ENCODE peak calls at places on chromosomes 11 and 22, in nine cellular contexts. A is sigmoid colon; M is CD8-positive, alpha-beta memory T cell; E is body of pancreas; Q is GM12865; U is kidney; K is mammary epithelial cell; T is AG10803; R is fibroblast of pulmonary artery. F is an unnamed sample.

GRCh38 chr11:82733444-82734119 is at the start of gene FAM181B:
- DNase-seq in E (peak), M (no peak), Q (no peak), U (peak), R (peak), A (peak), T (peak), K (peak), F (no peak)

GRCh38 chr11:68889948-68890446 is 13.6 kb downstream of the MRPL21 start:
- DNase-seq in A (peak), T (peak), R (peak), Q (no peak), U (no peak), M (no peak), E (peak), K (no peak), F (peak)

GRCh38 chr11:112902411-112903011 is 58.7 kb upstream of the NCAM1 start:
- DNase-seq in M (no peak), R (no peak), K (no peak), T (no peak), E (no peak), U (no peak), Q (no peak), A (no peak), F (no peak)

GRCh38 chr11:108239076-108239475 is 16.2 kb downstream of the ATM start:
- DNase-seq in A (no peak), E (no peak), R (no peak), K (no peak), T (no peak), Q (no peak), M (peak), U (no peak), F (no peak)

GRCh38 chr11:103696130-103696529 is 340.3 kb upstream of the DDI1 start:
- DNase-seq in Q (no peak), E (no peak), K (no peak), R (no peak), T (no peak), M (no peak), U (no peak), A (no peak), F (no peak)

GRCh38 chr11:120385110-120385509 is 48.9 kb downstream of the ARHGEF12 start:
- DNase-seq in Q (no peak), T (no peak), M (no peak), K (no peak), U (no peak), A (no peak), R (no peak), E (no peak), F (peak)

GRCh38 chr22:25403752-25404471 is 160.6 kb upstream of the GRK3 start:
- DNase-seq in M (no peak), R (peak), K (peak), A (peak), E (no peak), U (peak), T (peak), Q (peak), F (peak)

GRCh38 chr11:121429556-121429955 is 22.6 kb upstream of the SORL1 start:
- DNase-seq in Q (no peak), E (no peak), T (no peak), M (no peak), U (no peak), K (no peak), R (no peak), A (no peak), F (no peak)

GRCh38 chr11:95149659-95150294 is 60.1 kb downstream of the ENDOD1 start:
- DNase-seq in R (peak), T (peak), U (peak), A (peak), K (peak), Q (no peak), M (no peak), E (peak), F (peak)

GRCh38 chr11:92697461-92698314 is 271.8 kb upstream of the MTNR1B start:
- DNase-seq in U (no peak), E (no peak), Q (no peak), R (no peak), T (peak), M (no peak), K (no peak), A (no peak), F (no peak)
- H3K4me3 ChIP-seq in U (no peak), E (no peak), Q (no peak), R (no peak), T (peak), M (no peak), K (no peak), A (peak), F (no peak)

DNA sequence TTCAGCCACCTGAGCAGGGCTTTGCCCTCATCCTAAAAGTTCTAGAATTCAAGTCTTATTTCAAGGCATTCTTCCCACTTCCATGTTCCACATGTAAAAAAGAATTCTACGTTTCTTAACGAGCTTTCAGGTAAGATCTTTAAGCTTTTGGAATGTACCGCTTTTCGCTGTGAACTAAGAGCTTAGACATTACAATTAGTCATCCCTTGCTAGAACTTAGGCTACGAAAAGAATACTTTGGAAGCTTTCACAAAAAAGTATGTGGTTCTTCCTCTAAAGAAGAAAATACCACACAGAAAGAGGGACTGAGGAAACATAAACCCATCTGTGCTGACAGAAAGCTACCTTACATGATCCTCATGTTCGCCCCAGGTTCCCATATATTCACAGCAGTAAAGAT is 1.9 kb downstream of the NUMA1 start:
- DNase-seq in M (no peak), U (no peak), K (peak), T (peak), Q (no peak), E (no peak), R (no peak), A (no peak), F (peak)
- H3K4me3 ChIP-seq in M (no peak), U (peak), K (peak), T (no peak), Q (peak), E (no peak), R (peak), A (no peak), F (peak)

GRCh38 chr22:31399211-31400022 is at the start of gene DRG1:
- DNase-seq in T (peak), E (peak), M (peak), K (peak), U (peak), A (peak), R (peak), Q (peak), F (peak)

GRCh38 chr22:31394326-31394725 is 5.1 kb upstream of the DRG1 start:
- DNase-seq in Q (no peak), M (no peak), K (no peak), T (peak), U (no peak), E (no peak), R (no peak), A (no peak), F (no peak)

DNA sequence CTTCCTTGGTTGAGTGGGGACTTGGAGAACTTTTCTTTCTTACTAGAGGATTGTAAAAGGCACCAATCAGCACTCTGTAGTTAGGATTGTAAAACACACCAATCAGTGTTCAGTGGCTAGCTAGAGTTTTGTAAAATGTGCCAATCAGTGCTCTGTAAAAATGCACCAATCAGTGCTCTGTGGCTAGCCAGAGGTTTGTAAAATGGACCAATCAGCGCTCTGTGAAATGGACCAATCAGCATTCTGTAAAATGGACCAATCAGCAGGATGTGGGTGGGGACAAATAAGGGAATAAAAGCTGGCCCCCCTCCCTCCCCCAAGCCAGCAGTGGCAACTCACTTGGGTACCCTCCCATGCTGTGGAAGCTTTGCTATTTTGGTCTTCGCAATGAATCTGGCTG is 5.5 kb upstream of the DRG1 start:
- DNase-seq in U (no peak), Q (no peak), R (no peak), E (no peak), K (no peak), M (no peak), A (no peak), T (no peak), F (no peak)
- H3K4me3 ChIP-seq in U (no peak), Q (no peak), R (no peak), E (no peak), K (no peak), M (no peak), A (no peak), T (no peak), F (no peak)

GRCh38 chr22:26559961-26560575 is 29.9 kb downstream of the TPST2 start:
- DNase-seq in T (no peak), U (no peak), M (no peak), E (peak), R (no peak), K (no peak), Q (no peak), A (no peak), F (no peak)
- H3K4me3 ChIP-seq in T (no peak), U (no peak), M (no peak), E (no peak), R (no peak), K (no peak), Q (no peak), A (no peak), F (no peak)

GRCh38 chr11:61045271-61045670 is 57.0 kb upstream of the CD5 start:
- DNase-seq in U (no peak), K (peak), R (no peak), Q (no peak), E (no peak), M (no peak), T (no peak), A (no peak), F (no peak)

GRCh38 chr11:61037694-61038093 is 64.6 kb upstream of the CD5 start:
- DNase-seq in M (no peak), A (peak), Q (no peak), E (no peak), K (peak), R (peak), T (no peak), U (no peak), F (peak)

GRCh38 chr11:61042537-61042936 is 59.8 kb upstream of the CD5 start:
- DNase-seq in R (no peak), E (no peak), M (no peak), T (no peak), K (no peak), U (no peak), Q (peak), A (no peak), F (no peak)

GRCh38 chr11:61042961-61043540 is 59.2 kb upstream of the CD5 start:
- DNase-seq in T (no peak), E (no peak), M (peak), A (no peak), Q (peak), R (no peak), K (no peak), U (no peak), F (no peak)

GRCh38 chr11:61041755-61042518 is 60.4 kb upstream of the CD5 start:
- DNase-seq in E (peak), R (peak), U (peak), M (peak), K (no peak), T (no peak), A (no peak), Q (peak), F (no peak)
- H3K4me3 ChIP-seq in E (no peak), R (no peak), U (no peak), M (peak), K (no peak), T (no peak), A (no peak), Q (peak), F (no peak)

GRCh38 chr11:18461909-18462308 is 6.3 kb downstream of the LDHAL6A start:
- DNase-seq in R (no peak), E (no peak), T (no peak), M (no peak), U (no peak), A (no peak), K (no peak), Q (no peak), F (no peak)
- H3K4me3 ChIP-seq in R (no peak), E (no peak), T (no peak), M (no peak), U (no peak), A (no peak), K (no peak), Q (no peak), F (no peak)

DNA sequence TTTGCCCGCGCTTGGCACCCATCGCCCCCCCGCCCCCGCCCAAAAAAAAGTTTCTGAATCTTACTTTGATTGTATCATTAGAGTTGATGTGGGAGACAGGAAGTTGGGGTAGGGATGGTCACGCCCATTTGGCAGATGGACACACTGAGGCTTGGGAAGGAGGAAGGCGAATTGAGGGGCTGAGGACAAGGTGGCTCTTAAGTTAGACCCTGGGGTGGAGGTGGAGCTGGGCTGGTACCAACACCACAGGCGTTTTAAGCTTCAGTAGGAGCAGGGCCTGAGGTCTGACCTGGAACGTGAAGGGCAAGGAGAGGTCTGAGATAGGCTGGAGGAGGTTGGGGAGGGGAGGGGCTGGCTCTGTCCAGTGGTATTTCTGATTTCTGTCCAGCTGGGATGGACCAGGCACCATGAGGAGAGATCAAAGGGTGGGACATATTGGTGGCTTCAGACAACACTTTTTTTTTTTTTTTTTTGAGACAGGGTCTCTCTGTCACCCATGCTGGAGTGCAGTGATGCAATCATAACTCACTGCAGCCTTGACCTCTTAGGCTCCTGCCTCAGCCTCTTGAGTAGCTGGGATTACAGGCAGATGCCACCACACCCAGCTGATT is 777 bp upstream of the CDC42BPG start:
- DNase-seq in K (no peak), Q (no peak), M (no peak), U (no peak), A (no peak), R (no peak), T (no peak), E (no peak), F (no peak)
- H3K4me3 ChIP-seq in K (peak), Q (peak), M (peak), U (peak), A (peak), R (no peak), T (no peak), E (peak), F (no peak)

GRCh38 chr11:17257200-17257599 is 19.3 kb upstream of the NUCB2 start:
- DNase-seq in Q (no peak), T (peak), U (no peak), E (no peak), K (peak), M (no peak), R (peak), A (no peak), F (peak)
- H3K4me3 ChIP-seq in Q (no peak), T (no peak), U (no peak), E (no peak), K (no peak), M (no peak), R (peak), A (no peak), F (no peak)

GRCh38 chr11:63920126-63920869 is 3.3 kb upstream of the RCOR2 start:
- DNase-seq in M (no peak), Q (no peak), T (peak), R (peak), K (no peak), U (peak), A (peak), E (peak), F (no peak)

GRCh38 chr11:63916837-63917684 is at the start of gene RCOR2:
- DNase-seq in M (peak), U (peak), T (peak), A (peak), K (peak), Q (peak), E (peak), R (peak), F (peak)

GRCh38 chr11:63917685-63918523 is 940 bp upstream of the RCOR2 start:
- DNase-seq in U (peak), A (peak), M (peak), R (peak), T (peak), Q (peak), E (peak), K (no peak), F (no peak)

GRCh38 chr11:63919267-63920125 is 2.5 kb upstream of the RCOR2 start:
- DNase-seq in E (peak), R (no peak), K (no peak), U (no peak), A (no peak), T (no peak), Q (no peak), M (no peak), F (no peak)

DNA sequence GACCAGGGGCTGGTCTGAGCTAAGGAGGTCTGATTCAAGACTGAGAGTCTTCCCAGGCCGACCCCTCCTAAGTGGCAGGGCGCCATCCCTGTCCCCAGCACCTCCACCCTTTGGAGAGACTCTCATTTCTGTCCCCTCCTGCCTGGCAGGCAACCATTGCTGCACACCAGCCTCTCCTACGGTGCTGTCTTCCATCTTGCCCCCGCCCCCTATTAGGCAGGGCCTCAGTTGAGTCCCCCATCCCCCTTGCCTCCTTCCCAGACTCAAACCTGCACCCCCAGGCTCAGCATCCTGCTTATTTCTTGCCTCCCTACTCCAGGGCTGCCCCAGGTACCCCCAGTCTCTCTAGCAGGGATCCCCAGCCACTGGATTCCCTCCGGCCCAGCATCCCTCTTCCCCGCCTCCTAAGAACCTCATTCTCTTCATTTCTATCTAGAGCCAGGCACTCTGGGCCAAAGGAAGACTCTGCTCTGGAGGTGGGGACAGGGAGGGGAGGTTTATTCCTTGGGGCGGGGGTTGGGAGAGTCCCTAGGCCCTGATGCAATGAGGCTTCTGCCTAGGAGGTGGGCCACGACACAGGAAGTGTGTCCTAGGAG is 1.7 kb upstream of the RCOR2 start:
- DNase-seq in K (no peak), Q (no peak), R (no peak), M (no peak), U (no peak), A (no peak), E (no peak), T (peak), F (no peak)
- H3K4me3 ChIP-seq in K (no peak), Q (no peak), R (no peak), M (no peak), U (no peak), A (peak), E (no peak), T (no peak), F (no peak)

DNA sequence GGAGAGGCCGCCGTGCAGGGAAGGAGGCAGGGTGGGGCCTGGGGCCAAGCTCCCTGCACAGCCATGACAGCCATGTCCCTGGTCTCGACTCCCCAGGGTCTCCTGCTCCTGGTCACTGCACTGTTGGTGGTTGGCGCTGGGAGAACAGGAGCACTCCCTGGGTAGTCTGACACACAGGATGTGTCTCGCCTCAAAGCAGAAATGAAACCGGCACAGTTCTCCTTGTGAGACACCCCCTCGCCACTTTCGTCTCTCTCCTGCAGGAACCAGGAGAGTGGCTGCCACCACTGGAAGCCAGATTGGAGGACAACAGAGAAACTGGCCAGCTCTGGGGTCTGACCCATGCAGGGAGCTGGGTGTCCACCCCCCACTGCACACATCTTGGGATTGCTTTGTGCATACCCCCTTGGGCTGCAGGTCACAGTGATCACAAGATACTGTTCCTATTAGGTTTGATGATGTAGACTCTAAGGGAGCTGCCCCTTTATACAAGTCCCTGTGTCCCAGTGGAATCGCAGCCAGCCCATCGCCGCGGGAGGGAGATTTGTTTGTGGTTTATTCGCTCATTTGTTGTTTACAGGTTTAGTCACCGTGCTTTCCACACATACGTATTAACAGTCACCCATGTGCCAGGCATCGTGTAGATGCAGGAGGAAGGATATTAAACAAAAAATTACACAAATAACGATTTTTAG is 27.0 kb upstream of the YWHAH start:
- DNase-seq in Q (peak), A (no peak), E (no peak), U (no peak), K (no peak), R (no peak), M (no peak), T (no peak), F (no peak)
- H3K4me3 ChIP-seq in Q (no peak), A (no peak), E (no peak), U (no peak), K (no peak), R (no peak), M (no peak), T (no peak), F (no peak)

F was measured in astrocyte.